ENCODE peak calls at places on chromosomes 11 and 22, in four cellular contexts. One of them, this sample, is unnamed.

GRCh38 chr11:11318479-11318878 is 34.6 kb downstream of the CSNK2A3 start:
- DNase-seq in IMR-90: no peak
- DNase-seq in K562: no peak
- DNase-seq in HepG2: no peak
- DNase-seq in this sample: no peak

GRCh38 chr11:78080818-78081495 is 1.3 kb upstream of the NDUFC2 start:
- DNase-seq in IMR-90: peak
- DNase-seq in K562: no peak
- DNase-seq in HepG2: peak
- DNase-seq in this sample: no peak

GRCh38 chr22:27335102-27335660 is 466.4 kb downstream of the MN1 start:
- DNase-seq in IMR-90: no peak
- DNase-seq in K562: no peak
- DNase-seq in HepG2: no peak
- DNase-seq in this sample: no peak

GRCh38 chr11:68658661-68659060 is 25.7 kb upstream of the GAL start:
- DNase-seq in IMR-90: peak
- DNase-seq in K562: no peak
- DNase-seq in HepG2: no peak
- DNase-seq in this sample: no peak

GRCh38 chr22:42930810-42931420 is 73.8 kb upstream of the ARFGAP3 start:
- DNase-seq in IMR-90: peak
- DNase-seq in K562: no peak
- DNase-seq in HepG2: peak
- DNase-seq in this sample: peak

GRCh38 chr22:39114157-39114511 is 17.1 kb downstream of the APOBEC3H start:
- DNase-seq in IMR-90: no peak
- DNase-seq in K562: no peak
- DNase-seq in HepG2: no peak
- DNase-seq in this sample: no peak

GRCh38 chr11:36702330-36703054 is 104.5 kb upstream of the RAG2 start:
- DNase-seq in IMR-90: peak
- DNase-seq in K562: peak
- DNase-seq in HepG2: peak
- DNase-seq in this sample: peak

GRCh38 chr11:75760710-75761493 is 7.7 kb upstream of the DGAT2 start:
- DNase-seq in IMR-90: peak
- DNase-seq in K562: no peak
- DNase-seq in HepG2: no peak
- DNase-seq in this sample: no peak

GRCh38 chr11:6900327-6900999 is 8.2 kb upstream of the OR2D2 start:
- DNase-seq in IMR-90: peak
- DNase-seq in K562: no peak
- DNase-seq in HepG2: no peak
- DNase-seq in this sample: no peak

GRCh38 chr22:30250713-30251267 is 4.2 kb upstream of the LIF start:
- DNase-seq in IMR-90: peak
- DNase-seq in K562: no peak
- DNase-seq in HepG2: no peak
- DNase-seq in this sample: peak

GRCh38 chr11:64885367-64886286 is 7.2 kb upstream of the EHD1 start:
- DNase-seq in IMR-90: peak
- DNase-seq in K562: peak
- DNase-seq in HepG2: peak
- DNase-seq in this sample: peak

GRCh38 chr11:3134651-3135490 is 30.2 kb downstream of the OSBPL5 start:
- DNase-seq in IMR-90: no peak
- DNase-seq in K562: no peak
- DNase-seq in HepG2: no peak
- DNase-seq in this sample: no peak

GRCh38 chr22:46352691-46353386 is 17.3 kb downstream of the TRMU start:
- DNase-seq in IMR-90: peak
- DNase-seq in K562: no peak
- DNase-seq in HepG2: no peak
- DNase-seq in this sample: peak
- TF ChIP-seq MAZ in IMR-90: no peak
- TF ChIP-seq MAZ in K562: no peak
- TF ChIP-seq MAZ in HepG2: no peak
- TF ChIP-seq MAZ in this sample: no peak

GRCh38 chr11:119298726-119299125 is 18.2 kb downstream of the MCAM start:
- DNase-seq in IMR-90: no peak
- DNase-seq in K562: no peak
- DNase-seq in HepG2: no peak
- DNase-seq in this sample: no peak
- TF ChIP-seq MAZ in IMR-90: no peak
- TF ChIP-seq MAZ in K562: no peak
- TF ChIP-seq MAZ in HepG2: no peak
- TF ChIP-seq MAZ in this sample: no peak

DNA sequence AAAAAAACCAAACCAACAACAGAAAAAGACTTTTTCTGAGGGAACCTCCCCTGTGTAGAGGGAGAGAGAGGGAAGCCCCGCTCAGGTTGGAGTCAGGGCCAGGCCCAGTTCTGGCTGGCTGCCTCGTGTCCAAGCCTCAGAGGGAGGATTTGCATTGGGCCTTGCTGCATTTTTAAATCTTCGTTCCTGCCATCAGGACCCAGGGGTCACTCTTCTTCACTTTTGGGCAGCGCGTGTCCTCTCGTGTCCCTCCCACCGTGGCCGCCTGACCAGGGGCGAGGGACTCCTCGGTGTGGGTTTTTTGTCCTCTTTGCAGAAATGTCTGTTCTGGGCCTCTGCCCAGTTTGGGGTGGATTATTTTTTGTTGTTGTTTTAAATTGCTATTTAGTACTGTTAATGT is 57.9 kb downstream of the LRRC74B start:
- DNase-seq in IMR-90: no peak
- DNase-seq in K562: peak
- DNase-seq in HepG2: no peak
- DNase-seq in this sample: no peak
- TF ChIP-seq MAZ in IMR-90: no peak
- TF ChIP-seq MAZ in K562: no peak
- TF ChIP-seq MAZ in HepG2: no peak
- TF ChIP-seq MAZ in this sample: no peak

DNA sequence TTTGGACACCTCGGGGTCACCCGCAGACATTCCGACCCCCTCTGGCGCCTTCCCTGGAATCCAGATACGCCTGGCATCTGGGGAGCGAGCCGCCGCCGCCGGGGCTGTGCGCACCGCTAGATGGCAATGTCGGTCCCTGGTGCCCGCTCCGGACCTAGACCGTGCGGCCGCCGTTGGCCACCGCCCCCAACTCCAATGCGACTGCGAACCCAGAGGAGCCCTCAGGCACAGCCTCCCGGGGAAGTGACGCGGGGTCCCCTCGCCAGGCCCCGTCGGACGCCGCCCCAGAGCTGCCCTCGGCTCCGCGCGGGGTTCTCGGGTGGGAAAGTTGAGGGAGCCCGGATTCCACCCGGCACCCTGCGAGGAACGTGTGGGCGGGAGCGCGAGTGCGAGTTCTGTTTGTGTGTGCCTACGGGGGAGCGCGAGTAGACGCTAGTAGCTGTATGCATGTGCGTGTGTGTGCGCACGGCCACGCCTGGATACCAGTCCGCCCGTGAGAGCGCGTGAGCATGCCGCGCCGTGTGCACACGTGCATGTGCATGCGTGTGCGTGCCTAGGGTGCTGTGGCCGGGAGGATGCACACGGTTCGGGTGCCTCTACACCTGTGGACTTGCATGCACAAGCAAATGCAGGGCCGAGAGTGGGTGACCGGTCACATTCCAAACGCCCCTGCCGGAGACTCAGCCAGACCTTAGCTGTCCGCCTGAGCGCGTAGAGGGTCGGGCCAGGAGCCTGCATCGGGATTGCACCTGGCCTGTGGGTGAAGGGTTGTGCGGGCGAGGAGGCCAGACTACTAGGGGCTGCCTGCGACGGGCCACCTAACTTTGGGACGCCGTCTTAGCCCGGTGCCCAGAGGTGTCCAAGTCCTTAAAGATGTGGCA is 1.9 kb downstream of the CHRM4 start:
- DNase-seq in IMR-90: peak
- DNase-seq in K562: peak
- DNase-seq in HepG2: peak
- DNase-seq in this sample: peak
- TF ChIP-seq MAZ in IMR-90: peak
- TF ChIP-seq MAZ in K562: peak
- TF ChIP-seq MAZ in HepG2: no peak
- TF ChIP-seq MAZ in this sample: no peak

GRCh38 chr22:36563898-36564297 is 34.9 kb upstream of the EIF3D start:
- DNase-seq in IMR-90: no peak
- DNase-seq in K562: no peak
- DNase-seq in HepG2: no peak
- DNase-seq in this sample: no peak

GRCh38 chr22:36566720-36567119 is 37.8 kb upstream of the EIF3D start:
- DNase-seq in IMR-90: no peak
- DNase-seq in K562: no peak
- DNase-seq in HepG2: no peak
- DNase-seq in this sample: no peak

GRCh38 chr22:36564422-36565151 is 35.6 kb upstream of the EIF3D start:
- DNase-seq in IMR-90: no peak
- DNase-seq in K562: no peak
- DNase-seq in HepG2: no peak
- DNase-seq in this sample: no peak

GRCh38 chr22:36565686-36566085 is 36.7 kb upstream of the EIF3D start:
- DNase-seq in IMR-90: no peak
- DNase-seq in K562: no peak
- DNase-seq in HepG2: no peak
- DNase-seq in this sample: no peak

GRCh38 chr22:36565152-36565507 is 36.2 kb upstream of the EIF3D start:
- DNase-seq in IMR-90: no peak
- DNase-seq in K562: no peak
- DNase-seq in HepG2: no peak
- DNase-seq in this sample: no peak
- TF ChIP-seq MAZ in IMR-90: no peak
- TF ChIP-seq MAZ in K562: no peak
- TF ChIP-seq MAZ in HepG2: no peak
- TF ChIP-seq MAZ in this sample: no peak